ENCODE peak calls at places on chromosomes 13 and 19, in seven cellular contexts. One of them, this sample, is unnamed. For H3K4me1, the result is how much of the 10 kb centered on the place peaks cover.

GRCh38 chr13:51644649-51645048 is 60.4 kb downstream of the WDFY2 start:
- DNase-seq in DND-41: no peak
- DNase-seq in lower lobe of right lung: no peak
- DNase-seq in aorta: no peak
- DNase-seq in Peyer's patch: no peak
- DNase-seq in GM23248: peak
- DNase-seq in effector memory CD4-positive, alpha-beta T cell: no peak
- DNase-seq in this sample: no peak

GRCh38 chr19:43524922-43525835 is 1.8 kb downstream of the ETHE1 start:
- DNase-seq in aorta: peak
- DNase-seq in effector memory CD4-positive, alpha-beta T cell: no peak
- DNase-seq in DND-41: no peak
- DNase-seq in lower lobe of right lung: peak
- DNase-seq in Peyer's patch: peak
- DNase-seq in GM23248: peak
- DNase-seq in this sample: peak

GRCh38 chr13:96052655-96053002 is 572 bp downstream of the UGGT2 start:
- DNase-seq in effector memory CD4-positive, alpha-beta T cell: no peak
- DNase-seq in GM23248: peak
- DNase-seq in lower lobe of right lung: no peak
- DNase-seq in aorta: no peak
- DNase-seq in DND-41: no peak
- DNase-seq in Peyer's patch: no peak
- DNase-seq in this sample: no peak

GRCh38 chr13:85497652-85498051 is 301.6 kb downstream of the SLITRK6 start:
- DNase-seq in effector memory CD4-positive, alpha-beta T cell: no peak
- DNase-seq in lower lobe of right lung: no peak
- DNase-seq in aorta: no peak
- DNase-seq in DND-41: no peak
- DNase-seq in Peyer's patch: no peak
- DNase-seq in GM23248: peak
- DNase-seq in this sample: no peak

GRCh38 chr13:77330009-77330471 is 3.1 kb upstream of the MYCBP2 start:
- DNase-seq in aorta: no peak
- DNase-seq in GM23248: peak
- DNase-seq in effector memory CD4-positive, alpha-beta T cell: no peak
- DNase-seq in Peyer's patch: no peak
- DNase-seq in lower lobe of right lung: no peak
- DNase-seq in DND-41: no peak
- DNase-seq in this sample: no peak

GRCh38 chr13:32135655-32136054 is 104.1 kb downstream of the FRY start:
- DNase-seq in lower lobe of right lung: no peak
- DNase-seq in Peyer's patch: no peak
- DNase-seq in DND-41: no peak
- DNase-seq in effector memory CD4-positive, alpha-beta T cell: no peak
- DNase-seq in GM23248: peak
- DNase-seq in aorta: no peak
- DNase-seq in this sample: no peak

GRCh38 chr19:32687681-32688080 is 3.9 kb upstream of the NUDT19 start:
- DNase-seq in effector memory CD4-positive, alpha-beta T cell: no peak
- DNase-seq in lower lobe of right lung: no peak
- DNase-seq in GM23248: no peak
- DNase-seq in aorta: no peak
- DNase-seq in Peyer's patch: no peak
- DNase-seq in DND-41: no peak
- DNase-seq in this sample: no peak

GRCh38 chr19:5171711-5172110 is 168.9 kb downstream of the PTPRS start:
- DNase-seq in effector memory CD4-positive, alpha-beta T cell: no peak
- DNase-seq in aorta: no peak
- DNase-seq in Peyer's patch: no peak
- DNase-seq in GM23248: no peak
- DNase-seq in DND-41: no peak
- DNase-seq in lower lobe of right lung: no peak
- DNase-seq in this sample: no peak

GRCh38 chr13:75055296-75055695 is 426.7 kb downstream of the TBC1D4 start:
- DNase-seq in Peyer's patch: no peak
- DNase-seq in effector memory CD4-positive, alpha-beta T cell: no peak
- DNase-seq in DND-41: no peak
- DNase-seq in aorta: no peak
- DNase-seq in GM23248: no peak
- DNase-seq in lower lobe of right lung: no peak
- DNase-seq in this sample: no peak

GRCh38 chr19:23071087-23071511 is 45.7 kb upstream of the ZNF730 start:
- DNase-seq in aorta: no peak
- DNase-seq in DND-41: no peak
- DNase-seq in lower lobe of right lung: no peak
- DNase-seq in Peyer's patch: no peak
- DNase-seq in GM23248: peak
- DNase-seq in effector memory CD4-positive, alpha-beta T cell: no peak
- DNase-seq in this sample: no peak
- H3K4me3 ChIP-seq in aorta: peak
- H3K4me3 ChIP-seq in DND-41: no peak
- H3K4me3 ChIP-seq in lower lobe of right lung: peak
- H3K4me3 ChIP-seq in Peyer's patch: no peak
- H3K4me3 ChIP-seq in GM23248: peak
- H3K4me3 ChIP-seq in effector memory CD4-positive, alpha-beta T cell: no peak
- H3K4me3 ChIP-seq in this sample: no peak

GRCh38 chr19:53642381-53643099 is 10.7 kb downstream of the DPRX start:
- DNase-seq in aorta: no peak
- DNase-seq in GM23248: no peak
- DNase-seq in Peyer's patch: no peak
- DNase-seq in lower lobe of right lung: no peak
- DNase-seq in DND-41: no peak
- DNase-seq in effector memory CD4-positive, alpha-beta T cell: no peak
- DNase-seq in this sample: no peak
- H3K27ac ChIP-seq in aorta: no peak
- H3K27ac ChIP-seq in GM23248: no peak
- H3K27ac ChIP-seq in Peyer's patch: no peak
- H3K27ac ChIP-seq in lower lobe of right lung: no peak
- H3K27ac ChIP-seq in DND-41: no peak
- H3K27ac ChIP-seq in effector memory CD4-positive, alpha-beta T cell: no peak
- H3K27ac ChIP-seq in this sample: no peak

GRCh38 chr19:47509170-47509847 is 5.6 kb downstream of the NAPA start:
- DNase-seq in lower lobe of right lung: no peak
- DNase-seq in effector memory CD4-positive, alpha-beta T cell: no peak
- DNase-seq in Peyer's patch: no peak
- DNase-seq in DND-41: no peak
- DNase-seq in aorta: no peak
- DNase-seq in GM23248: no peak
- DNase-seq in this sample: no peak
- H3K4me1 ChIP-seq in lower lobe of right lung: half or more
- H3K4me1 ChIP-seq in effector memory CD4-positive, alpha-beta T cell: under half
- H3K4me1 ChIP-seq in Peyer's patch: half or more
- H3K4me1 ChIP-seq in DND-41: under half
- H3K4me1 ChIP-seq in aorta: under half
- H3K4me1 ChIP-seq in GM23248: under half
- H3K4me1 ChIP-seq in this sample: under half

DNA sequence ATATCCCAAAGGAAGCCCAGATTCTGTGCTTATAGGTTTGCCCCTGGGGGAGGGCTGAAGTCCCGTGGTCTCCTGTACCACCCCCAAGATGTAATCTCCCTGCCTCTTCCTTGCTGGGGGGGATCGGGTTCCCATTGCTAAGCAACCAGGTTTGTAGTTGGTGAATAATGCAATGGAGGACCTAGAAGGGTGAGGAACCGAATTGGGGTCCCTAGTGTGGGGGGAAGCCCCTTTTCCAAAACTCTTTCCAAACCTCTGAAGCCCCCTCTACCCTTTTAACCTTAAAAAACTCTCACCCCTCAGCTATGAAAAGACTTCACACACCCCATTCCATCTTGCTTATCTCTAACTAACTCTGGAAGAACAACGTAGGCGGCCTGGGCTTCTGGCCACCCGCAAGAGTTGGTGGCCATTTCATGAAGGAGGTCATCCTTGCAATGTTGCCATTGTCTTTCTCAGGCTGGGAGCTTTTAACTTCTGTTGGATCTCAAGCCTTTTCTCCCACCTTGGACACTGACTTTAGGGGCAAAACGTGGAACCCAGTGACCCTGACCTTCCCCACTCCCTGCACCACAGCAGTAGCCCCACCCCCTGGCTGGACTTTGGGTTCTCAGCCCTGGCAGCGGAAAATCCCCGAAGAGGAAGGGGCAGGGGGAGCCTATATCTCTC is 661 bp downstream of the PALM3 start:
- DNase-seq in aorta: no peak
- DNase-seq in effector memory CD4-positive, alpha-beta T cell: no peak
- DNase-seq in Peyer's patch: no peak
- DNase-seq in GM23248: peak
- DNase-seq in lower lobe of right lung: no peak
- DNase-seq in DND-41: no peak
- DNase-seq in this sample: no peak
- H3K4me3 ChIP-seq in aorta: no peak
- H3K4me3 ChIP-seq in effector memory CD4-positive, alpha-beta T cell: no peak
- H3K4me3 ChIP-seq in Peyer's patch: no peak
- H3K4me3 ChIP-seq in GM23248: no peak
- H3K4me3 ChIP-seq in lower lobe of right lung: peak
- H3K4me3 ChIP-seq in DND-41: no peak
- H3K4me3 ChIP-seq in this sample: no peak

GRCh38 chr13:98486412-98486811 is 90.5 kb downstream of the STK24 start:
- DNase-seq in GM23248: no peak
- DNase-seq in lower lobe of right lung: no peak
- DNase-seq in DND-41: no peak
- DNase-seq in aorta: no peak
- DNase-seq in Peyer's patch: no peak
- DNase-seq in effector memory CD4-positive, alpha-beta T cell: no peak
- DNase-seq in this sample: no peak

GRCh38 chr13:98485561-98485960 is 91.3 kb downstream of the STK24 start:
- DNase-seq in effector memory CD4-positive, alpha-beta T cell: no peak
- DNase-seq in aorta: no peak
- DNase-seq in Peyer's patch: no peak
- DNase-seq in DND-41: no peak
- DNase-seq in lower lobe of right lung: no peak
- DNase-seq in GM23248: no peak
- DNase-seq in this sample: no peak

GRCh38 chr13:98488736-98489135 is 88.2 kb downstream of the STK24 start:
- DNase-seq in DND-41: no peak
- DNase-seq in GM23248: no peak
- DNase-seq in lower lobe of right lung: no peak
- DNase-seq in effector memory CD4-positive, alpha-beta T cell: no peak
- DNase-seq in aorta: no peak
- DNase-seq in Peyer's patch: no peak
- DNase-seq in this sample: no peak

GRCh38 chr13:98487016-98487415 is 89.9 kb downstream of the STK24 start:
- DNase-seq in lower lobe of right lung: no peak
- DNase-seq in Peyer's patch: no peak
- DNase-seq in DND-41: no peak
- DNase-seq in aorta: no peak
- DNase-seq in effector memory CD4-positive, alpha-beta T cell: no peak
- DNase-seq in GM23248: peak
- DNase-seq in this sample: no peak

GRCh38 chr13:98487522-98487921 is 89.4 kb downstream of the STK24 start:
- DNase-seq in GM23248: no peak
- DNase-seq in aorta: no peak
- DNase-seq in effector memory CD4-positive, alpha-beta T cell: no peak
- DNase-seq in Peyer's patch: no peak
- DNase-seq in DND-41: no peak
- DNase-seq in lower lobe of right lung: no peak
- DNase-seq in this sample: no peak
- H3K27ac ChIP-seq in GM23248: peak
- H3K27ac ChIP-seq in aorta: no peak
- H3K27ac ChIP-seq in effector memory CD4-positive, alpha-beta T cell: peak
- H3K27ac ChIP-seq in Peyer's patch: no peak
- H3K27ac ChIP-seq in DND-41: no peak
- H3K27ac ChIP-seq in lower lobe of right lung: no peak
- H3K27ac ChIP-seq in this sample: no peak

DNA sequence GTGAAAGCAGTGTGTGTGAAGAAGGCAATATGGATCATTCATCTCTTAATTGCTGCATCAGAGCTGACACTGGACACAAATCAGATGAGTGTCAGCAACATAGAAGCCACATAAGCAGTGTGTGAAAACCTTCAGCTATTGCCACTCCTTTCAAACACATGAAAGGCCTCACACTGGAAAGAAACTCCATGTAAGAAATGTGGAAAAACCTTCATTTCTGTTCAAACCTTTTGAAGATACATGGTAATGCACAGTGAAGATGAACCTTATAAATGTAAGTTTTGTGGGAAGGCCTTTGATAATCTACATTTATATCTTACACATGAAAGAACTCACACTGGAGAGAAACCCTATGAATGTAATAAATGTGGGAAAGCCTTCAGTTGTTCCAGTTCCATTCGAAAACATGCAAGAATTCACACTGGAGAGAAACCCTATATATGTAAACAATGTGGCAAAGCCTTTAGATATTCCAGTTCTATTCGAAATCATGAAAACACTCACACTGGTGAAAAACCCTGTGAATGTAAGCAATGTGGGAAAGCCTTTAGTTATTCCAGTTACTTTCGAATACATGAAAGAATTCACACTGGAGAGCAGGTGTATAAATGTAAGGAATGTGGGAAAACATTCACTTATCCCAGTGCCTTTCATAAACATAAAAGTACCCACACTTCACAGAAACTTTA is 53.6 kb downstream of the ZNF823 start:
- DNase-seq in lower lobe of right lung: no peak
- DNase-seq in DND-41: no peak
- DNase-seq in GM23248: no peak
- DNase-seq in effector memory CD4-positive, alpha-beta T cell: no peak
- DNase-seq in aorta: no peak
- DNase-seq in Peyer's patch: no peak
- DNase-seq in this sample: no peak
- H3K4me1 ChIP-seq in lower lobe of right lung: under half
- H3K4me1 ChIP-seq in DND-41: under half
- H3K4me1 ChIP-seq in GM23248: under half
- H3K4me1 ChIP-seq in effector memory CD4-positive, alpha-beta T cell: under half
- H3K4me1 ChIP-seq in aorta: under half
- H3K4me1 ChIP-seq in Peyer's patch: under half
- H3K4me1 ChIP-seq in this sample: under half

GRCh38 chr13:38637576-38637975 is 49.3 kb upstream of the FREM2 start:
- DNase-seq in DND-41: no peak
- DNase-seq in aorta: no peak
- DNase-seq in Peyer's patch: no peak
- DNase-seq in lower lobe of right lung: no peak
- DNase-seq in effector memory CD4-positive, alpha-beta T cell: no peak
- DNase-seq in GM23248: no peak
- DNase-seq in this sample: no peak
- H3K4me3 ChIP-seq in DND-41: no peak
- H3K4me3 ChIP-seq in aorta: no peak
- H3K4me3 ChIP-seq in Peyer's patch: no peak
- H3K4me3 ChIP-seq in lower lobe of right lung: no peak
- H3K4me3 ChIP-seq in effector memory CD4-positive, alpha-beta T cell: no peak
- H3K4me3 ChIP-seq in GM23248: no peak
- H3K4me3 ChIP-seq in this sample: no peak

GRCh38 chr13:103941506-103942148 is 875.4 kb upstream of the SLC10A2 start:
- DNase-seq in DND-41: no peak
- DNase-seq in effector memory CD4-positive, alpha-beta T cell: no peak
- DNase-seq in Peyer's patch: no peak
- DNase-seq in aorta: no peak
- DNase-seq in GM23248: no peak
- DNase-seq in lower lobe of right lung: no peak
- DNase-seq in this sample: no peak
- H3K27ac ChIP-seq in DND-41: no peak
- H3K27ac ChIP-seq in effector memory CD4-positive, alpha-beta T cell: no peak
- H3K27ac ChIP-seq in Peyer's patch: no peak
- H3K27ac ChIP-seq in aorta: no peak
- H3K27ac ChIP-seq in GM23248: no peak
- H3K27ac ChIP-seq in lower lobe of right lung: no peak
- H3K27ac ChIP-seq in this sample: no peak

DNA sequence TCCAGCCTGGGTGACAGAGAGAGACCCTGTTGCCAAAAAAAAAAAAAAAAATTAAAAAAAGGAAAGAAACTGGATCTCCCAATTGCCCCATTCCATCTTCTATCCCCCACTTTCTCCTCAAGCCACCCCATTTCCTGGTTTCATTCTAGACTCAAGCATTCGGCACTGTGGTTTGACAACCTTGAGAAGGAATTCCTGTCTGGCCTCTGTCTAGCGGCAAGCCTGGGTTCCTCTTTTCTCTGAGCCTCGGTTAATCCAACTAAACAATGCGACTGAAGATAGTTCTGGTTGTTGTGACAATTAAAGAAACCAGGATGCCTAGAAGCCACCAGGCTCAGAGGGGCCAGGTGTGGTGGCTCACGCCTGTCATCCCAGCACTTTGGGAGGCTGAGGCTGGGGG is 3.3 kb upstream of the C3 start:
- DNase-seq in DND-41: no peak
- DNase-seq in aorta: peak
- DNase-seq in effector memory CD4-positive, alpha-beta T cell: no peak
- DNase-seq in GM23248: no peak
- DNase-seq in Peyer's patch: no peak
- DNase-seq in lower lobe of right lung: peak
- DNase-seq in this sample: no peak
- H3K4me1 ChIP-seq in DND-41: under half
- H3K4me1 ChIP-seq in aorta: under half
- H3K4me1 ChIP-seq in effector memory CD4-positive, alpha-beta T cell: under half
- H3K4me1 ChIP-seq in GM23248: under half
- H3K4me1 ChIP-seq in Peyer's patch: under half
- H3K4me1 ChIP-seq in lower lobe of right lung: half or more
- H3K4me1 ChIP-seq in this sample: under half

This sample was measured in CD4-positive, CD25-positive, alpha-beta regulatory T cell.